ENCODE peak calls at places on chromosomes 6 and 20, in four cellular contexts. M is heart left ventricle, C is tibial nerve, O is suprapubic skin. R is an unnamed sample.

GRCh38 chr6:22886881-22887581 is 317.7 kb downstream of the HDGFL1 start:
- DNase-seq in M (no peak), C (no peak), O (no peak), R (no peak)

GRCh38 chr20:2137552-2138201 is 36.0 kb downstream of the STK35 start:
- DNase-seq in M (no peak), C (no peak), O (no peak), R (no peak)

GRCh38 chr6:144294016-144294415 is 8.9 kb downstream of the UTRN start:
- DNase-seq in M (no peak), C (no peak), O (no peak), R (no peak)

GRCh38 chr20:5691918-5692618 is 58.1 kb upstream of the SHLD1 start:
- DNase-seq in M (no peak), C (no peak), O (no peak), R (no peak)

GRCh38 chr6:110353420-110353819 is 4.7 kb downstream of the METTL24 start:
- DNase-seq in M (no peak), C (no peak), O (no peak), R (no peak)

GRCh38 chr6:73732845-73733675 is 37.1 kb downstream of the CD109 start:
- DNase-seq in M (peak; percentile 56), C (peak; percentile 62), O (peak; percentile 80), R (peak; percentile 56)

GRCh38 chr20:23655551-23656211 is 17.9 kb upstream of the CST3 start:
- DNase-seq in M (peak; percentile 67), C (peak; percentile 41), O (no peak), R (peak; percentile 67)

GRCh38 chr20:20366896-20367680 is 816 bp upstream of the INSM1 start:
- DNase-seq in M (no peak), C (no peak), O (no peak), R (no peak)

DNA sequence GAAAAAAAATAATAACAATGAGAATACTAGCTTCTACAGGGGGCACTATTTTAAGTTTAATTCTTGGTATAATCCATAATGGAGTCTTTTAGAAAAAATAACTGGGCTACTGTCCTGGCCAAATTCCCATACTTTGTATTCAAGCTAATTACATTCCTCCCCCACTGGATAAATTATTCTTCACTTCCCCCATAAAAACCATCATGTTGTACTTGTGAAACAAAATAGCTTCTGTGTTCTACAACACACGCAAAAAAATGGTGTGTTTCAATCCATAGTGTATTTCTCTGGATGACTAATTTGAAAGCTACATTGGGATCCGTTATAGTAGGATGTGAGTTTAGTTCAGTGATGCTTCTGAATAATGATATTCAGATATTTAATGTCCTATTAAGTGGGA is 21.6 kb upstream of the HDDC2 start:
- DNase-seq in M (no peak), C (no peak), O (no peak), R (no peak)
- TF ChIP-seq POLR2A in M (no peak), C (no peak), O (no peak), R (no peak)

GRCh38 chr6:152391179-152391880 is 245.8 kb downstream of the SYNE1 start:
- DNase-seq in M (no peak), C (no peak), O (no peak), R (no peak)
- H3K27ac ChIP-seq in M (no peak overlapping the region), C (no peak overlapping the region), O (no peak overlapping the region), R (no peak overlapping the region)

GRCh38 chr20:25239387-25240370 is 8.2 kb upstream of the PYGB start:
- DNase-seq in M (no peak), C (no peak), O (no peak), R (no peak)

GRCh38 chr20:25238319-25239037 is 9.4 kb upstream of the PYGB start:
- DNase-seq in M (no peak), C (no peak), O (no peak), R (no peak)

GRCh38 chr20:25236450-25237304 is 11.2 kb upstream of the PYGB start:
- DNase-seq in M (no peak), C (no peak), O (no peak), R (no peak)

GRCh38 chr20:25242231-25242630 is 5.7 kb upstream of the PYGB start:
- DNase-seq in M (no peak), C (no peak), O (no peak), R (no peak)

DNA sequence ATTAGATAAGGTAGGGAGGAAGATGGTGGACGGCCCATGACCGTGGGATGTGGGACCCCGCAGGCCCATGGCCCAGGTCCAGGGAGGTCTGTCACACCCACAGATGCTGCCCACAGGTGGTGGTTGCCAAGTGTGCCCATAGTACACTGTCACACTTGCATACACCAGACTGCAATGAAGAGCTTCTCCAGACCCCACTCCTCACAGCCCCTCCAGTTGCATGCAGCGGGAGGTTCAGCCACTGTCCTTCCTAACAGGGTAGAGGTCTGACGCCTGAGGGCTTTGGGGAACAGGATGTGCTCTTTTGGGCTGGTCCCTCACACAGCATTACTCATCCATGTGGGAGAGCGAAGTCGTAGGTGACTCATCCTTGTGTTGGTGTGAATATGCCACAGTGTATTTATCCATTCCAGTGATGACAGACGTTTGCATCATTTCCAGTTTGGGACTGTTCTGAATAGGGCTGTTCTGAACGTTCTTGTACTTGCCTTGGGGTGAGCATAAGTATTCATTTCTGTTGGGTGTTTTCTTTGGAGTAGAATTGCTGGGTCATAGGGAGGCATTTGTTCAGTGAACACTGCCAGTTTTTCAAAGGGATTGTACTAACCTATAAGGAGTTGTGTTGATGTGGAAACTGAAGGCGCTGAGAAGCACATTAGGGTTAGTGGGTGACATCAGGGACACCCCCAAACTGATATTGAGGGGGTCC is 10.1 kb upstream of the PYGB start:
- DNase-seq in M (peak; percentile 84), C (peak; percentile 80), O (peak; percentile 86), R (no peak)
- TF ChIP-seq POLR2A in M (no peak), C (no peak), O (no peak), R (no peak)

DNA sequence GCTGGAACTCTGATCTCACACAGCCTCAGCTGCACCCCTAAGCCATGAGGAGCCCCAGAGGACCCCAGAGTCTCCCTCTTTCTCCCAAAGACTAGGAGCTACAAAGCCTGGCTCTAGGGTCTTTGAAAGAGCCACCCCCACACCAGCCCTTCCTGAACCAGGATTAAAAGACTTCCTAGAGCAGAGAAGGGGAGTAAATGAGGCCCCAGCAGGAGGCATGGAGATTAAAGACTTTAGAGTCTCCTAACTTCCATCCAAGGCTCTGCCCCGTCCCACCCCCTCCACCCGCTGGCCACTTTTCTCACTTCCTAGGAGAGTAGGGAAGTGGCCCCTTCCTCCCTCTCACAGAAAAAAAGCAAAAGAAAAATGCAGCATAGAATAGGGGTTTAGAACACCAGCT is 1.7 kb downstream of the PREX1 start:
- DNase-seq in M (no peak), C (no peak), O (no peak), R (no peak)
- H3K27ac ChIP-seq in M (peak overlapping the region; percentile 79), C (no peak overlapping the region), O (peak overlapping the region; percentile 31), R (no peak overlapping the region)

DNA sequence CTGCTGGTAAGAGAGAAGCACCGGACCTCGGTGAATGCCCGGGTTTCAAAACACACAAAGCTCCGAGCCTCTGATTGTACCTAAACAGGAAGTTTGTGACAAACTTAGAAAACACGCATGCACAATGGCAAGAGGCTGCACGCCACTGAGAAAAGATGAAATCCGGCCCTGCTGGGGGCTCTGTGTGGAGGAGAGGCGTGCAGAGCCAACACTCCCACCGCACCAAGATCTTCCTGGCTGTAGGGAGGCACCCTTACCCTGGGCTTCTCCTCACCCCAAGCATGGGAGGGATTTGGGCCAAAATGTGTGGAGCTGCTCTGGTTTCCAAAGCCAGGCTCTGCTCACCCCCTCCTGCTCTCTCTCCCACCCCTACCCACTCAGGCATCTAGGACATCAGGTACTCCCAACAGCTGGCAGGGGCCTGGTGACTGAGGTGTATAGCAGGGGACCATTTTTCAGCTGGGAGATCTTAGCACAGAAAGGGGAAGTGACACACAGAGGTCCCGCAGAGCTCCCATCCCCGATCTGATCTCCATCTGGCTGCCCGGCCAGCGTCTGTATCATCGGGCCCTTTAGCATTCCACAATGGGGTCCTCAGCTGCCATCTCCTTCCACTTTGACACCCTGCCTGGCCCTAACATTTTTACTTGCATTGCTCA is 84.2 kb downstream of the TRERF1 start:
- DNase-seq in M (no peak), C (no peak), O (no peak), R (no peak)
- TF ChIP-seq POLR2A in M (no peak), C (no peak), O (no peak), R (no peak)

R was measured in ovary.